ENCODE peak calls at places on chromosomes 5 and 9, in nine cellular contexts. One of them, this sample, is unnamed. For H3K9me3, the result is how much of the 10 kb centered on the place peaks cover.

GRCh38 chr5:125011982-125012381 is 265.5 kb upstream of the ZNF608 start:
- DNase-seq in A549: no peak
- DNase-seq in adrenal gland: no peak
- DNase-seq in tibial artery: no peak
- DNase-seq in uterus: no peak
- DNase-seq in heart left ventricle: no peak
- DNase-seq in tibial nerve: no peak
- DNase-seq in upper lobe of right lung: no peak
- DNase-seq in effector memory CD4-positive, alpha-beta T cell: no peak
- DNase-seq in this sample: no peak

GRCh38 chr5:125634242-125634835 is 788.9 kb upstream of the GRAMD2B start:
- DNase-seq in A549: no peak
- DNase-seq in adrenal gland: no peak
- DNase-seq in tibial artery: no peak
- DNase-seq in uterus: no peak
- DNase-seq in heart left ventricle: no peak
- DNase-seq in tibial nerve: no peak
- DNase-seq in upper lobe of right lung: no peak
- DNase-seq in effector memory CD4-positive, alpha-beta T cell: no peak
- DNase-seq in this sample: no peak

GRCh38 chr9:16197578-16198370 is 644.9 kb downstream of the CCDC171 start:
- DNase-seq in A549: no peak
- DNase-seq in adrenal gland: no peak
- DNase-seq in tibial artery: no peak
- DNase-seq in uterus: no peak
- DNase-seq in heart left ventricle: no peak
- DNase-seq in tibial nerve: no peak
- DNase-seq in upper lobe of right lung: no peak
- DNase-seq in effector memory CD4-positive, alpha-beta T cell: no peak
- DNase-seq in this sample: no peak

GRCh38 chr9:95131023-95131943 is 186.2 kb downstream of the FANCC start:
- DNase-seq in A549: peak
- DNase-seq in adrenal gland: peak
- DNase-seq in tibial artery: peak
- DNase-seq in uterus: peak
- DNase-seq in heart left ventricle: no peak
- DNase-seq in tibial nerve: peak
- DNase-seq in upper lobe of right lung: no peak
- DNase-seq in effector memory CD4-positive, alpha-beta T cell: no peak
- DNase-seq in this sample: peak

GRCh38 chr9:93637886-93638285 is 61.5 kb downstream of the PHF2 start:
- DNase-seq in A549: no peak
- DNase-seq in adrenal gland: no peak
- DNase-seq in tibial artery: no peak
- DNase-seq in uterus: no peak
- DNase-seq in heart left ventricle: no peak
- DNase-seq in tibial nerve: no peak
- DNase-seq in upper lobe of right lung: no peak
- DNase-seq in effector memory CD4-positive, alpha-beta T cell: no peak
- DNase-seq in this sample: no peak

GRCh38 chr9:122087406-122088200 is 5.5 kb downstream of the TTLL11 start:
- DNase-seq in A549: no peak
- DNase-seq in adrenal gland: peak
- DNase-seq in tibial artery: peak
- DNase-seq in uterus: no peak
- DNase-seq in heart left ventricle: no peak
- DNase-seq in tibial nerve: no peak
- DNase-seq in upper lobe of right lung: no peak
- DNase-seq in effector memory CD4-positive, alpha-beta T cell: no peak
- DNase-seq in this sample: peak

GRCh38 chr5:173689713-173690360 is 73.4 kb upstream of the BOD1 start:
- DNase-seq in A549: peak
- DNase-seq in adrenal gland: no peak
- DNase-seq in tibial artery: no peak
- DNase-seq in uterus: no peak
- DNase-seq in heart left ventricle: no peak
- DNase-seq in tibial nerve: no peak
- DNase-seq in upper lobe of right lung: no peak
- DNase-seq in effector memory CD4-positive, alpha-beta T cell: no peak
- DNase-seq in this sample: no peak

GRCh38 chr5:105963856-105964255 is 1706.9 kb downstream of the EFNA5 start:
- DNase-seq in A549: no peak
- DNase-seq in adrenal gland: no peak
- DNase-seq in tibial artery: no peak
- DNase-seq in uterus: no peak
- DNase-seq in heart left ventricle: no peak
- DNase-seq in tibial nerve: no peak
- DNase-seq in upper lobe of right lung: no peak
- DNase-seq in effector memory CD4-positive, alpha-beta T cell: no peak
- DNase-seq in this sample: no peak

GRCh38 chr5:39446231-39446630 is 21.5 kb upstream of the DAB2 start:
- DNase-seq in A549: no peak
- DNase-seq in adrenal gland: no peak
- DNase-seq in tibial artery: no peak
- DNase-seq in uterus: no peak
- DNase-seq in heart left ventricle: no peak
- DNase-seq in tibial nerve: no peak
- DNase-seq in upper lobe of right lung: no peak
- DNase-seq in effector memory CD4-positive, alpha-beta T cell: no peak
- DNase-seq in this sample: no peak

GRCh38 chr5:115507682-115508081 is 36.9 kb downstream of the FEM1C start:
- DNase-seq in A549: no peak
- DNase-seq in adrenal gland: no peak
- DNase-seq in tibial artery: no peak
- DNase-seq in uterus: no peak
- DNase-seq in heart left ventricle: no peak
- DNase-seq in tibial nerve: no peak
- DNase-seq in upper lobe of right lung: no peak
- DNase-seq in effector memory CD4-positive, alpha-beta T cell: no peak
- DNase-seq in this sample: no peak

GRCh38 chr9:107807183-107807582 is 317.6 kb upstream of the KLF4 start:
- DNase-seq in A549: peak
- DNase-seq in adrenal gland: no peak
- DNase-seq in tibial artery: no peak
- DNase-seq in uterus: no peak
- DNase-seq in heart left ventricle: no peak
- DNase-seq in tibial nerve: no peak
- DNase-seq in upper lobe of right lung: no peak
- DNase-seq in effector memory CD4-positive, alpha-beta T cell: no peak
- DNase-seq in this sample: no peak

GRCh38 chr5:179143446-179143845 is 83.3 kb downstream of the ZNF354C start:
- DNase-seq in A549: no peak
- DNase-seq in adrenal gland: no peak
- DNase-seq in tibial artery: no peak
- DNase-seq in uterus: no peak
- DNase-seq in heart left ventricle: no peak
- DNase-seq in tibial nerve: no peak
- DNase-seq in upper lobe of right lung: no peak
- DNase-seq in effector memory CD4-positive, alpha-beta T cell: no peak
- DNase-seq in this sample: no peak

GRCh38 chr5:132203464-132203818 is 24.2 kb downstream of the P4HA2 start:
- DNase-seq in A549: no peak
- DNase-seq in adrenal gland: no peak
- DNase-seq in tibial artery: no peak
- DNase-seq in uterus: no peak
- DNase-seq in heart left ventricle: no peak
- DNase-seq in tibial nerve: no peak
- DNase-seq in upper lobe of right lung: no peak
- DNase-seq in effector memory CD4-positive, alpha-beta T cell: no peak
- DNase-seq in this sample: no peak

GRCh38 chr5:109299557-109299956 is 110.2 kb downstream of the PJA2 start:
- DNase-seq in A549: no peak
- DNase-seq in adrenal gland: no peak
- DNase-seq in tibial artery: no peak
- DNase-seq in uterus: no peak
- DNase-seq in heart left ventricle: no peak
- DNase-seq in tibial nerve: no peak
- DNase-seq in upper lobe of right lung: no peak
- DNase-seq in effector memory CD4-positive, alpha-beta T cell: no peak
- DNase-seq in this sample: no peak

GRCh38 chr5:53936481-53937352 is 373.7 kb downstream of the ARL15 start:
- DNase-seq in A549: no peak
- DNase-seq in adrenal gland: peak
- DNase-seq in tibial artery: peak
- DNase-seq in uterus: peak
- DNase-seq in heart left ventricle: no peak
- DNase-seq in tibial nerve: peak
- DNase-seq in upper lobe of right lung: no peak
- DNase-seq in effector memory CD4-positive, alpha-beta T cell: no peak
- DNase-seq in this sample: no peak

GRCh38 chr5:134436523-134437339 is 25.1 kb upstream of the CDKN2AIPNL start:
- DNase-seq in A549: peak
- DNase-seq in adrenal gland: peak
- DNase-seq in tibial artery: peak
- DNase-seq in uterus: peak
- DNase-seq in heart left ventricle: peak
- DNase-seq in tibial nerve: peak
- DNase-seq in upper lobe of right lung: peak
- DNase-seq in effector memory CD4-positive, alpha-beta T cell: peak
- DNase-seq in this sample: peak

DNA sequence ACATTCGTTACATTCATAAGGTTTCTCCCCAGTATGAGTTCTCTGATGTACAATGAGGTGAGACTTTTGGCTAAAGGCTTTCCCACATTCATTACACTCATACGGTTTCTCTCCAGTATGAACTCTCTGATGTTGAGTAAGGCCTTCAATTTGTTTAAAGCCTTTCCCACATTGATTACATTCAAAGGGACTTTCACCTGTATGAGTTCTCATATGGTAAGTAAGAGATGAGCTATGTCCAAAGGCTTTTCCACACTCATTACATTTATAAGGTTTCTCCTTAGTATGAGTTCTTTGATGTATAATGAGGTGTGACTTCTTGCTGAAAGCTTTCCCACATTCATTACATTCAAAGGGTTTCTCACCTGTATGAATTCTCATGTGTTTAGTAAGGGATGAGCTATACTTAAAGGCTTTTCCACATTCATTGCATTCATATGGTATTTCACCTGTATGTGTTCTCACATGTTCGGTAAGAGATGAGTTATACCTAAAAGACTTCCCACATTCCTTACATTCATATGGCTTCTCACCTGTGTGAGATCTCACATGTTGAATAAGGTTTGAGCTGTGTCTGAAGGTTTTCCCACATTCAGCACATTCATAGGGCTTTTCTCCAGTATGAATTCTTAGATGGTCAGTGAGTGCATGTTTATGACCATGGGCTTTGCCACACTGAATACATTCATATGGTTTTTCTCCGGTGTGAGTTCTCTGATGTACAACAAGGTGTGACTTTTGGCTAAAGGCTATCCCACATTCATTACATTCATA is 13.5 kb downstream of the ZFP37 start:
- DNase-seq in A549: peak
- DNase-seq in adrenal gland: no peak
- DNase-seq in tibial artery: no peak
- DNase-seq in uterus: no peak
- DNase-seq in heart left ventricle: no peak
- DNase-seq in tibial nerve: no peak
- DNase-seq in upper lobe of right lung: no peak
- DNase-seq in effector memory CD4-positive, alpha-beta T cell: no peak
- DNase-seq in this sample: no peak
- H3K9me3 ChIP-seq in A549: half or more
- H3K9me3 ChIP-seq in adrenal gland: under half
- H3K9me3 ChIP-seq in tibial artery: half or more
- H3K9me3 ChIP-seq in uterus: under half
- H3K9me3 ChIP-seq in heart left ventricle: half or more
- H3K9me3 ChIP-seq in tibial nerve: half or more
- H3K9me3 ChIP-seq in upper lobe of right lung: half or more
- H3K9me3 ChIP-seq in effector memory CD4-positive, alpha-beta T cell: half or more
- H3K9me3 ChIP-seq in this sample: half or more

DNA sequence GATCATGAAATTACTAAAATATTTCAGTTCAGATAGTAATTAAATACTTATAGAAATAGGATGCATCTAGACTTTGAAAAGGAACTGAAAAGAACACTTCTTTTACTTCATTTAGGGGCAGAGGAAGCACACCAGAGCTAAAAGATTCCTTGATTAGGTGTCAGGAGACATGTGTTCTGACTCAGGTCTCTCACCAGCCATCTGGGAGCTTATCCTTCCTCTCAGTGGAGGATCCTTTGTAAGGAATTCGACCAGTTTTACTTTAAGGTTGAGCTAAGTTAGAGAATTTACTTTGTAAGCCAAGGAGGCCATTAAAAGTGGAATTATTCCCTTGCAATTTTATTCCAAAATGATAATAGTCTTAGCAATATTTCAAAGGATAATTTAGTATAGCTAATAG is 16.7 kb downstream of the VCAN start:
- DNase-seq in A549: no peak
- DNase-seq in adrenal gland: no peak
- DNase-seq in tibial artery: no peak
- DNase-seq in uterus: no peak
- DNase-seq in heart left ventricle: no peak
- DNase-seq in tibial nerve: no peak
- DNase-seq in upper lobe of right lung: no peak
- DNase-seq in effector memory CD4-positive, alpha-beta T cell: no peak
- DNase-seq in this sample: no peak
- H3K27ac ChIP-seq in A549: no peak
- H3K27ac ChIP-seq in adrenal gland: no peak
- H3K27ac ChIP-seq in tibial artery: no peak
- H3K27ac ChIP-seq in uterus: no peak
- H3K27ac ChIP-seq in heart left ventricle: no peak
- H3K27ac ChIP-seq in tibial nerve: no peak
- H3K27ac ChIP-seq in upper lobe of right lung: no peak
- H3K27ac ChIP-seq in effector memory CD4-positive, alpha-beta T cell: no peak
- H3K27ac ChIP-seq in this sample: no peak

DNA sequence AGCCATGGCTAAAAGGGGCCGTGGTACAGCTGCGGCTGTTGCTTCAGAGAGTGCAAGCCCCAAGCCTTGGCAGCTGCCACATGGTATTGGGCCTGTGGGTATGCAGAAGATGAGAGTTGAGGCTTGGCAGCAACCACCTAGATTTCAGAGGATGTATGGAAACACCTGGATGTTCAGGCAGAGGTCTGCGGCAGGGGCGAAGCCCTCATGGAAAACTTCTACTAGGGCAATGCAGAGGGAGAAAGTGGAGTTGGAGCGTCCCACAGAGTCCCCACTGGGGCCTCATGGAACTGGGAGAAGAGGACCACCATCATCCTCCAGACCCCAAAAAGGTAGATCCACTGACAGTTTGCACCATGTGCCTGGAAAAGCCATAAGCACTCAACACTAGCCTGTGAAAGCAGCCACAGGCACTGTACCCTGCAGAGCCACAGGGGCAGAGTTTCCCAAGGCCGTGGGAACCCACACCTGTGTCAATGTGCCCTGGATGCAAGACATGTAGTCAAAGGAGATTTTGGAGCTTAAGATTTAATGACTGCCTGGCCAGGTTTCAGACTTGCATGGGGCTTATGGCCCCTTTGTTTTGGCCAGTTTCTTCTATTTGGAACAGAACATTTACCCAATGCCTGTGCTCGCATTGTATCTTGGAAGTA is 65.9 kb downstream of the DMXL1 start:
- DNase-seq in A549: no peak
- DNase-seq in adrenal gland: no peak
- DNase-seq in tibial artery: no peak
- DNase-seq in uterus: no peak
- DNase-seq in heart left ventricle: no peak
- DNase-seq in tibial nerve: no peak
- DNase-seq in upper lobe of right lung: no peak
- DNase-seq in effector memory CD4-positive, alpha-beta T cell: no peak
- DNase-seq in this sample: no peak
- H3K9me3 ChIP-seq in A549: under half
- H3K9me3 ChIP-seq in adrenal gland: under half
- H3K9me3 ChIP-seq in tibial artery: under half
- H3K9me3 ChIP-seq in uterus: under half
- H3K9me3 ChIP-seq in heart left ventricle: under half
- H3K9me3 ChIP-seq in tibial nerve: under half
- H3K9me3 ChIP-seq in upper lobe of right lung: under half
- H3K9me3 ChIP-seq in effector memory CD4-positive, alpha-beta T cell: under half
- H3K9me3 ChIP-seq in this sample: under half

GRCh38 chr5:149094996-149095395 is 32.1 kb upstream of the SH3TC2 start:
- DNase-seq in A549: no peak
- DNase-seq in adrenal gland: no peak
- DNase-seq in tibial artery: no peak
- DNase-seq in uterus: no peak
- DNase-seq in heart left ventricle: no peak
- DNase-seq in tibial nerve: no peak
- DNase-seq in upper lobe of right lung: no peak
- DNase-seq in effector memory CD4-positive, alpha-beta T cell: no peak
- DNase-seq in this sample: no peak
- H3K27ac ChIP-seq in A549: no peak
- H3K27ac ChIP-seq in adrenal gland: no peak
- H3K27ac ChIP-seq in tibial artery: no peak
- H3K27ac ChIP-seq in uterus: no peak
- H3K27ac ChIP-seq in heart left ventricle: no peak
- H3K27ac ChIP-seq in tibial nerve: no peak
- H3K27ac ChIP-seq in upper lobe of right lung: no peak
- H3K27ac ChIP-seq in effector memory CD4-positive, alpha-beta T cell: no peak
- H3K27ac ChIP-seq in this sample: no peak